ENCODE peak calls at places on chromosome 10, in four cellular contexts. Q, I, A and Z are unnamed samples.

GRCh38 chr10:51063659-51064535 is 10.4 kb upstream of the PRKG1 start:
- DNase-seq in Q (no peak), A (peak), I (peak), Z (no peak)

GRCh38 chr10:132111871-132112341 is 46.2 kb downstream of the JAKMIP3 start:
- DNase-seq in A (no peak), I (no peak), Q (no peak), Z (no peak)

GRCh38 chr10:66783296-66783695 is 142.5 kb upstream of the LRRTM3 start:
- DNase-seq in A (peak), Q (no peak), I (peak), Z (no peak)

GRCh38 chr10:11317936-11318670 is 293.3 kb downstream of the USP6NL start:
- DNase-seq in I (no peak), A (no peak), Q (no peak), Z (no peak)

GRCh38 chr10:21172774-21173432 is 275.8 kb upstream of the NEBL start:
- DNase-seq in Q (peak), I (no peak), A (no peak), Z (no peak)

GRCh38 chr10:21078410-21079329 is 181.6 kb upstream of the NEBL start:
- DNase-seq in A (peak), I (peak), Q (peak), Z (peak)

GRCh38 chr10:29637537-29637936 is 2.8 kb upstream of the SVIL start:
- DNase-seq in Q (no peak), A (no peak), I (no peak), Z (no peak)

GRCh38 chr10:50469778-50470193 is 154.0 kb downstream of the SGMS1 start:
- DNase-seq in I (peak), A (no peak), Q (no peak), Z (no peak)

GRCh38 chr10:113557389-113558321 is 4.8 kb downstream of the HABP2 start:
- DNase-seq in A (no peak), I (peak), Q (peak), Z (no peak)

GRCh38 chr10:289581-289980 is 154.3 kb downstream of the ZMYND11 start:
- DNase-seq in I (no peak), Q (no peak), A (no peak), Z (no peak)

GRCh38 chr10:53843691-53844362 is 957.2 kb downstream of the PCDH15 start:
- DNase-seq in A (no peak), I (peak), Q (no peak), Z (no peak)

GRCh38 chr10:3805791-3806381 is 20.9 kb upstream of the KLF6 start:
- DNase-seq in I (peak), Q (peak), A (peak), Z (no peak)

GRCh38 chr10:100909506-100910260 is 3.1 kb upstream of the SLF2 start:
- DNase-seq in Q (no peak), A (no peak), I (peak), Z (no peak)

GRCh38 chr10:28627102-28627501 is 50.2 kb upstream of the BAMBI start:
- DNase-seq in A (no peak), I (no peak), Q (no peak), Z (no peak)

DNA sequence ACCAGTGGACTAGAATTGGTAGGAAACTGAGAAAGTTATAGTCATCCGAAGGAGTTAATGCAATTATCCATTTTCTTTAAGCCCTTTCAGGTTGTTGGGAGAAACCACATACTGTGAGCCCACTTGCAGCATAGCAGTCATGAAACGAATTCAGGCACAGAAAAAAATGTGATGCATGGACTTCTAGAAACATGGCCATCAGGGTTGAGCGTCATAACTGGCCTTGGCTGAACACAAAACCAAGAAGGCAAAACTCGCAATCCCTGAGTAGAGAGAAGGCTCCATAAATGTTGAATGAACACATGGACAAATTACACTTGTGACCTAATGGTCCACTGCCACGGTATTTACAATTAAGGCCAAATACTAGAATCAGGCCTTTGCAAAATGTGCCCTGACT is 121.9 kb downstream of the FAM107B start:
- DNase-seq in I (no peak), A (no peak), Q (no peak), Z (no peak)
- H3K27ac ChIP-seq in I (no peak), A (no peak), Q (no peak), Z (no peak)

GRCh38 chr10:128046934-128047251 is 79.3 kb downstream of the MKI67 start:
- DNase-seq in A (no peak), I (no peak), Q (no peak), Z (no peak)

GRCh38 chr10:128047337-128047736 is 78.9 kb downstream of the MKI67 start:
- DNase-seq in A (no peak), I (no peak), Q (peak), Z (peak)

GRCh38 chr10:128045833-128046120 is 80.4 kb downstream of the MKI67 start:
- DNase-seq in Q (no peak), A (no peak), I (no peak), Z (no peak)

GRCh38 chr10:128044961-128045832 is 81.0 kb downstream of the MKI67 start:
- DNase-seq in Q (no peak), I (no peak), A (no peak), Z (no peak)

GRCh38 chr10:128046156-128046933 is 79.9 kb downstream of the MKI67 start:
- DNase-seq in A (no peak), I (no peak), Q (no peak), Z (no peak)
- H3K9ac ChIP-seq in A (no peak), I (no peak), Q (no peak), Z (no peak)

GRCh38 chr10:58970160-58970915 is 206.1 kb upstream of the PHYHIPL start:
- DNase-seq in I (no peak), A (no peak), Q (no peak), Z (no peak)
- H3K27ac ChIP-seq in I (no peak), A (no peak), Q (no peak), Z (no peak)

DNA sequence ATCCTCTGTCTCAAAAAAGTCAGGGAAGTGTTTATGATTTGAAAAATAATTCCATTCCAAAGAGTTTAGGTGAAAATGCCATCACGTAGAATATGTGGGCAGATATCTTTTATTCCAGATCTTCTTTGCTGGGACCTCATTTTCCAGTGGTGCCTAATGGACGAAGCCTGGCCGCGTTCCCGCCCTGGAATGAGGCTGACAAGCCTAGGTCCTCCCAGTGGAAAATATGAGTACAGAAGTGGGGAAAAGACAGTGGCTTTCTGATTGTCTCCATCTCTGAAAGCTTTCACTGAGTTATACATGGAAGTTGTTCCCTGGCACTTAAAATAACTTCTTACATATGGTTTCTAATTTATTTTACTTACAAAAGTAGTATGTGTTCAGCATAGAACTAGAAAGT is 139.4 kb downstream of the TACC2 start:
- DNase-seq in A (peak), Q (no peak), I (peak), Z (no peak)
- H3K9ac ChIP-seq in A (peak), Q (no peak), I (no peak), Z (no peak)

GRCh38 chr10:118967160-118967559 is 62.4 kb upstream of the NANOS1 start:
- DNase-seq in I (no peak), Q (no peak), A (no peak), Z (no peak)
- H3K27ac ChIP-seq in I (no peak), Q (no peak), A (no peak), Z (no peak)

GRCh38 chr10:106439366-106439765 is 725.1 kb downstream of the SORCS1 start:
- DNase-seq in I (no peak), A (no peak), Q (no peak), Z (no peak)

GRCh38 chr10:106436123-106436740 is 728.3 kb downstream of the SORCS1 start:
- DNase-seq in I (no peak), A (peak), Q (no peak), Z (no peak)

GRCh38 chr10:106440355-106440754 is 724.2 kb downstream of the SORCS1 start:
- DNase-seq in A (peak), Q (no peak), I (no peak), Z (no peak)

GRCh38 chr10:106438386-106438785 is 726.1 kb downstream of the SORCS1 start:
- DNase-seq in I (no peak), A (no peak), Q (no peak), Z (no peak)

DNA sequence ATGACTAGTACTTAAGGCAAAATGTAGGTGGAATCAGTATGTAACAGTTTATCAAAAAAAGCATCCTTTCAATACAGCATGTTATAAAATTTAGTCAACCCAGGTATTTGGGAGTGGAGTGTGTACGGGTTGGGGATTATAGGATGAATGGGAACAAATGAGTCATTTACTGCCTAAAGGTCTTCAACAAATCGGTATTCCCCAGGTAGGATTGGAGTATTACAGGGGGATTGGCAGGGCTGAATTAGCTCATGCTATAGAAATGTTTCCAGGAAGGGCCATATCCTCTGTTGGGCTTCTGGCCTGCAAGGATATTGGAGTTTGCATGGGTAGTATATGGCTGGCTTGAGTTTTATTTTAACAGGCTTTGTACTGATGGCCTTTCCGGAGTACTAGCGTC is 723.7 kb downstream of the SORCS1 start:
- DNase-seq in Q (no peak), I (no peak), A (no peak), Z (no peak)
- H3K9ac ChIP-seq in Q (no peak), I (no peak), A (no peak), Z (peak)